ENCODE peak calls at places on chromosomes 13 and 19, in four cellular contexts. One of them, this sample, is unnamed.

GRCh38 chr19:19321143-19321577 is 531 bp downstream of the MAU2 start:
- DNase-seq in fibroblast of pulmonary artery: no peak
- DNase-seq in DND-41: peak; percentile 26
- DNase-seq in transverse colon: peak; percentile 19
- DNase-seq in this sample: no peak

GRCh38 chr19:4897146-4897545 is 5.5 kb downstream of the ARRDC5 start:
- DNase-seq in fibroblast of pulmonary artery: no peak
- DNase-seq in DND-41: no peak
- DNase-seq in transverse colon: no peak
- DNase-seq in this sample: no peak

GRCh38 chr19:1455336-1456120 is 5.6 kb downstream of the APC2 start:
- DNase-seq in fibroblast of pulmonary artery: peak; percentile 61
- DNase-seq in DND-41: peak; percentile 76
- DNase-seq in transverse colon: peak; percentile 83
- DNase-seq in this sample: no peak

GRCh38 chr13:47298506-47298905 is 401.7 kb upstream of the HTR2A start:
- DNase-seq in fibroblast of pulmonary artery: peak; percentile 14
- DNase-seq in DND-41: no peak
- DNase-seq in transverse colon: no peak
- DNase-seq in this sample: no peak

GRCh38 chr19:46393456-46394397 is 19.6 kb downstream of the CCDC8 start:
- DNase-seq in fibroblast of pulmonary artery: no peak
- DNase-seq in DND-41: no peak
- DNase-seq in transverse colon: no peak
- DNase-seq in this sample: peak; percentile 81

GRCh38 chr19:1775951-1776605 is 22.8 kb downstream of the ONECUT3 start:
- DNase-seq in fibroblast of pulmonary artery: no peak
- DNase-seq in DND-41: no peak
- DNase-seq in transverse colon: no peak
- DNase-seq in this sample: no peak

GRCh38 chr19:48629599-48630288 is 7.4 kb downstream of the DBP start:
- DNase-seq in fibroblast of pulmonary artery: peak; percentile 78
- DNase-seq in DND-41: peak; percentile 56
- DNase-seq in transverse colon: peak; percentile 91
- DNase-seq in this sample: peak; percentile 93

GRCh38 chr13:112752711-112753541 is 63.1 kb downstream of the ATP11A start:
- DNase-seq in fibroblast of pulmonary artery: no peak
- DNase-seq in DND-41: peak; percentile 86
- DNase-seq in transverse colon: no peak
- DNase-seq in this sample: no peak

GRCh38 chr13:99217461-99218101 is 16.9 kb downstream of the UBAC2 start:
- DNase-seq in fibroblast of pulmonary artery: no peak
- DNase-seq in DND-41: peak; percentile 58
- DNase-seq in transverse colon: no peak
- DNase-seq in this sample: no peak

GRCh38 chr13:28530729-28531194 is 35.8 kb upstream of the FLT1 start:
- DNase-seq in fibroblast of pulmonary artery: peak; percentile 50
- DNase-seq in DND-41: no peak
- DNase-seq in transverse colon: no peak
- DNase-seq in this sample: no peak

GRCh38 chr13:38804536-38804935 is 117.7 kb downstream of the FREM2 start:
- DNase-seq in fibroblast of pulmonary artery: peak; percentile 4
- DNase-seq in DND-41: no peak
- DNase-seq in transverse colon: no peak
- DNase-seq in this sample: no peak

GRCh38 chr13:109357751-109358150 is 428.6 kb downstream of the IRS2 start:
- DNase-seq in fibroblast of pulmonary artery: peak; percentile 23
- DNase-seq in DND-41: no peak
- DNase-seq in transverse colon: no peak
- DNase-seq in this sample: no peak

GRCh38 chr13:29520671-29521070 is 74.8 kb downstream of the SLC7A1 start:
- DNase-seq in fibroblast of pulmonary artery: peak; percentile 63
- DNase-seq in DND-41: no peak
- DNase-seq in transverse colon: no peak
- DNase-seq in this sample: no peak

GRCh38 chr19:10868872-10869547 is 2.3 kb upstream of the CARM1 start:
- DNase-seq in fibroblast of pulmonary artery: no peak
- DNase-seq in DND-41: no peak
- DNase-seq in transverse colon: no peak
- DNase-seq in this sample: no peak

GRCh38 chr13:51626749-51627148 is 42.5 kb downstream of the WDFY2 start:
- DNase-seq in fibroblast of pulmonary artery: no peak
- DNase-seq in DND-41: no peak
- DNase-seq in transverse colon: no peak
- DNase-seq in this sample: no peak

GRCh38 chr13:72390909-72391308 is 336.5 kb downstream of the MZT1 start:
- DNase-seq in fibroblast of pulmonary artery: peak; percentile 14
- DNase-seq in DND-41: no peak
- DNase-seq in transverse colon: no peak
- DNase-seq in this sample: no peak

GRCh38 chr19:28498404-28498976 is 714.5 kb downstream of the UQCRFS1 start:
- DNase-seq in fibroblast of pulmonary artery: no peak
- DNase-seq in DND-41: no peak
- DNase-seq in transverse colon: no peak
- DNase-seq in this sample: no peak

GRCh38 chr19:13718733-13719132 is 45.6 kb upstream of the MRI1 start:
- DNase-seq in fibroblast of pulmonary artery: peak; percentile 34
- DNase-seq in DND-41: no peak
- DNase-seq in transverse colon: peak; percentile 53
- DNase-seq in this sample: no peak
- TF ChIP-seq CTCF in fibroblast of pulmonary artery: no peak
- TF ChIP-seq CTCF in DND-41: no peak
- TF ChIP-seq CTCF in transverse colon: peak; percentile 52
- TF ChIP-seq CTCF in this sample: peak; percentile 82

DNA sequence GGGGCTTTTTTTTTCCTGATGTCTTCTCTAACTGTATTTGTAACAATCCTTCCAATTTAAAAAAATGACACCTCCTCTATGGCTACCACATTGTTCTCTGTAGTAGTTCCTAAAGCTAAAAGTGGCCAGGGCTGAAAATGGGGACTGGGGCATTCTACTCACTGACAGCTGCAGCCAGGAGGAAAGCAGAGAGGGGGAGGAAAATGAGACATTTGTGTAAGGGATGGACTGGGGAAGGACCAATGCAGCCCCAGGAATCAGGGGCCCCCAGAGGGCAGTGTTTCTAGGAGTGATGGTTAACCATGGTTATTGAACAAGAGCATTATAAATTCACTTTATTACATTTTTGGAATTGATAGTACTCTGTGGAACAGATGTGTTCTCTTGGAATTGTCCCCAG is 34.3 kb upstream of the C1QTNF9 start:
- DNase-seq in fibroblast of pulmonary artery: no peak
- DNase-seq in DND-41: no peak
- DNase-seq in transverse colon: no peak
- DNase-seq in this sample: no peak
- TF ChIP-seq CTCF in fibroblast of pulmonary artery: peak; percentile 8
- TF ChIP-seq CTCF in DND-41: no peak
- TF ChIP-seq CTCF in transverse colon: no peak
- TF ChIP-seq CTCF in this sample: no peak

GRCh38 chr19:35216833-35217707 is 11.5 kb downstream of the FAM187B start:
- DNase-seq in fibroblast of pulmonary artery: no peak
- DNase-seq in DND-41: no peak
- DNase-seq in transverse colon: peak; percentile 65
- DNase-seq in this sample: no peak
- TF ChIP-seq CTCF in fibroblast of pulmonary artery: no peak
- TF ChIP-seq CTCF in DND-41: peak; percentile 12
- TF ChIP-seq CTCF in transverse colon: peak; percentile 28
- TF ChIP-seq CTCF in this sample: no peak

DNA sequence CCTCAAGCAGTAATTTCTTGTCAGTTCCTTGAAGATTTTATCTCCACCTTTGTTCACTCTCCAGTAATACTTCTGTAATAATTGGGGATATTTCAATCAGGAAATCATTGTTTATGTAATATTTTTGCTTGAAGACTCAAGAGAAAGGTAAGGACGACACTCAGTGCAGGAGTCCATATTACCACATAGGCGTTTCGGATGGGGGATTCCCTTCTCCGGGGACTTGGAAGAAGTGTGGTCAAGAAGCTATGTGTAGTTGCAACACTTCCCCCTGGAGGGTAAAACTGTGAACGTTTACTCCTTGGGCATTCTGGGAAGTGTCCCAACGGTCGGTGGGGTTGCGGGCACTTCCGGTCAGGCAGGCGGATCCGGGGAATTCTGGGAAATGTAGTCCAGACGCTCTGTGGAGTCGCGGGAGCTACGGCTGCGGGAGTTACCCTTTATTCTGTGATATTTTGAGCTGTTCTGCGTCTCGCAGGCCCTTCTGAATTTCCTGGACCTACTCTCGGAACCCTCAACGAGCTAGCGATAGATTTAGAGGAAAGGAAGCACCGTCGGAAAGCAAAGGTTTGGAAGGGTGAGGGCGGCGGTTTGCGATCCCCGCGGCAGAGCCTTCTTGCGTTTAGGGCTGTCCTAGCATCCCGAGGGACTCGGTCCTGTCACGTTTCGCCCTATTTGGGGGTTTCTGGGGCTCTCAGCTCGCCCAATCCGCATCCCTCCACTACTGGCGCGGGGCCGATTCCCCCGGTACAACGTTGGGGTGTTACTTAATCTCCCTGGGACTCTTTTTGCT is at the start of gene ZNF221:
- DNase-seq in fibroblast of pulmonary artery: peak; percentile 99
- DNase-seq in DND-41: peak; percentile 79
- DNase-seq in transverse colon: peak; percentile 90
- DNase-seq in this sample: peak; percentile 93
- TF ChIP-seq CTCF in fibroblast of pulmonary artery: peak; percentile 38
- TF ChIP-seq CTCF in DND-41: peak; percentile 36
- TF ChIP-seq CTCF in transverse colon: peak; percentile 50
- TF ChIP-seq CTCF in this sample: peak; percentile 78

GRCh38 chr19:56622374-56622773 is 20.6 kb upstream of the SMIM17 start:
- DNase-seq in fibroblast of pulmonary artery: no peak
- DNase-seq in DND-41: no peak
- DNase-seq in transverse colon: no peak
- DNase-seq in this sample: no peak

GRCh38 chr19:56625708-56626107 is 17.3 kb upstream of the SMIM17 start:
- DNase-seq in fibroblast of pulmonary artery: no peak
- DNase-seq in DND-41: no peak
- DNase-seq in transverse colon: no peak
- DNase-seq in this sample: no peak

GRCh38 chr19:56617531-56617930 is 22.4 kb downstream of the ZNF71 start:
- DNase-seq in fibroblast of pulmonary artery: no peak
- DNase-seq in DND-41: no peak
- DNase-seq in transverse colon: no peak
- DNase-seq in this sample: no peak

GRCh38 chr19:56619131-56619530 is 23.8 kb upstream of the SMIM17 start:
- DNase-seq in fibroblast of pulmonary artery: no peak
- DNase-seq in DND-41: no peak
- DNase-seq in transverse colon: no peak
- DNase-seq in this sample: no peak

GRCh38 chr19:56623006-56623405 is 20.0 kb upstream of the SMIM17 start:
- DNase-seq in fibroblast of pulmonary artery: no peak
- DNase-seq in DND-41: no peak
- DNase-seq in transverse colon: no peak
- DNase-seq in this sample: no peak
- TF ChIP-seq CTCF in fibroblast of pulmonary artery: no peak
- TF ChIP-seq CTCF in DND-41: no peak
- TF ChIP-seq CTCF in transverse colon: no peak
- TF ChIP-seq CTCF in this sample: no peak

GRCh38 chr19:52535831-52536800 is 8.6 kb downstream of the ZNF808 start:
- DNase-seq in fibroblast of pulmonary artery: peak; percentile 71
- DNase-seq in DND-41: peak; percentile 96
- DNase-seq in transverse colon: peak; percentile 82
- DNase-seq in this sample: no peak
- TF ChIP-seq CTCF in fibroblast of pulmonary artery: no peak
- TF ChIP-seq CTCF in DND-41: no peak
- TF ChIP-seq CTCF in transverse colon: no peak
- TF ChIP-seq CTCF in this sample: peak; percentile 31

This sample was measured in chondrocyte.